ENCODE peak calls at places on chromosomes 4 and X, in eight cellular contexts. F is RPMI7951; N is T-cell; Q is COR-L47; U is Daoy; X is astrocyte; O is prostate gland; J is stimulated activated CD8-positive, alpha-beta memory T cell treated with anti-CD3 and anti-CD28 coated beads, Interleukin-15, amount 100 ng/mL, for 1 hour. G is an unnamed sample.

GRCh38 chr4:107685740-107686139 is 34.3 kb downstream of the PAPSS1 start:
- DNase-seq in N (no peak), J (no peak), U (no peak), O (no peak), Q (no peak), F (no peak), X (no peak), G (no peak)

GRCh38 chr4:152628128-152628527 is 51.7 kb downstream of the TMEM154 start:
- DNase-seq in X (peak; percentile 61), Q (no peak), U (no peak), N (no peak), J (no peak), O (no peak), F (no peak), G (no peak)

GRCh38 chr4:48141048-48141447 is 7.0 kb upstream of the TXK start:
- DNase-seq in N (no peak), Q (peak; percentile 33), X (peak; percentile 14), U (no peak), J (no peak), F (peak; percentile 44), O (no peak), G (peak; percentile 61)

GRCh38 chrX:140712413-140713173 is 3.0 kb downstream of the LINC00632 start:
- DNase-seq in O (peak; percentile 4), J (no peak), U (peak; percentile 64), X (peak; percentile 50), Q (no peak), N (peak; percentile 5), F (peak; percentile 41), G (no peak)

GRCh38 chrX:136147320-136147901 is at the start of gene FHL1:
- DNase-seq in N (peak; percentile 39), F (peak; percentile 52), U (peak; percentile 58), Q (peak; percentile 33), X (no peak), O (peak; percentile 22), J (no peak), G (peak; percentile 59)

GRCh38 chr4:1246111-1246881 is 2.6 kb downstream of the CTBP1 start:
- DNase-seq in F (no peak), J (no peak), Q (no peak), N (no peak), X (no peak), U (peak; percentile 4), O (no peak), G (no peak)

GRCh38 chrX:41824551-41824950 is 98.8 kb downstream of the CASK start:
- DNase-seq in F (peak; percentile 76), O (no peak), Q (no peak), X (peak; percentile 56), U (peak; percentile 45), N (no peak), J (no peak), G (no peak)

GRCh38 chr4:5027366-5027765 is 8.1 kb upstream of the CYTL1 start:
- DNase-seq in J (no peak), O (no peak), X (peak; percentile 51), N (no peak), U (peak; percentile 45), F (peak; percentile 80), Q (no peak), G (no peak)

GRCh38 chr4:182246401-182247205 is 3.4 kb downstream of the TENM3 start:
- DNase-seq in F (peak; percentile 61), N (no peak), O (peak; percentile 51), U (peak; percentile 70), Q (no peak), X (peak; percentile 76), J (no peak), G (no peak)

GRCh38 chr4:85591361-85592098 is 116.6 kb downstream of the ARHGAP24 start:
- DNase-seq in J (no peak), Q (no peak), F (no peak), N (no peak), U (no peak), O (no peak), X (no peak), G (no peak)

GRCh38 chr4:8837181-8837811 is 34.3 kb downstream of the HMX1 start:
- DNase-seq in F (no peak), U (no peak), J (no peak), O (no peak), X (no peak), N (no peak), Q (no peak), G (no peak)

GRCh38 chr4:156718226-156718625 is 253.4 kb downstream of the PDGFC start:
- DNase-seq in O (no peak), X (peak; percentile 10), J (no peak), Q (no peak), F (no peak), U (no peak), N (no peak), G (no peak)

GRCh38 chr4:7905461-7905915 is 34.2 kb downstream of the AFAP1 start:
- DNase-seq in Q (no peak), F (peak; percentile 75), N (no peak), O (no peak), J (no peak), U (no peak), X (peak; percentile 69), G (no peak)

GRCh38 chr4:147367841-147368385 is 113.0 kb upstream of the EDNRA start:
- DNase-seq in O (no peak), J (no peak), U (no peak), F (no peak), X (peak; percentile 49), Q (no peak), N (no peak), G (no peak)

GRCh38 chr4:8558080-8558960 is 21.9 kb upstream of the GPR78 start:
- DNase-seq in F (peak; percentile 69), O (no peak), J (no peak), Q (no peak), U (peak; percentile 32), N (no peak), X (peak; percentile 37), G (no peak)

GRCh38 chrX:21375795-21376069 is 1.5 kb downstream of the CNKSR2 start:
- DNase-seq in N (no peak), X (no peak), J (no peak), O (no peak), U (peak; percentile 4), F (no peak), Q (peak; percentile 25), G (peak; percentile 16)

GRCh38 chrX:11401966-11402365 is 108.8 kb downstream of the AMELX start:
- DNase-seq in Q (no peak), O (no peak), N (no peak), J (no peak), U (no peak), X (no peak), F (no peak), G (no peak)

GRCh38 chr4:155777971-155778710 is 19.3 kb downstream of the GUCY1B1 start:
- DNase-seq in U (no peak), F (no peak), O (peak; percentile 67), J (no peak), N (no peak), Q (no peak), X (peak; percentile 50), G (no peak)

GRCh38 chrX:118571829-118572228 is 76.2 kb downstream of the DOCK11 start:
- DNase-seq in X (no peak), U (no peak), N (no peak), Q (no peak), F (no peak), O (no peak), J (no peak), G (no peak)

GRCh38 chr4:40622913-40623312 is 6.8 kb downstream of the RBM47 start:
- DNase-seq in Q (no peak), U (peak; percentile 20), O (peak; percentile 70), N (no peak), J (no peak), F (no peak), X (no peak), G (no peak)

GRCh38 chr4:121256346-121256745 is 92.2 kb upstream of the TNIP3 start:
- DNase-seq in X (peak; percentile 94), Q (no peak), J (no peak), N (no peak), U (peak; percentile 71), F (peak; percentile 77), O (no peak), G (peak; percentile 17)

GRCh38 chr4:102640669-102641068 is 120.1 kb downstream of the MANBA start:
- DNase-seq in N (no peak), O (no peak), F (peak; percentile 48), Q (no peak), J (no peak), U (no peak), X (peak; percentile 72), G (no peak)

G was measured in naive thymus-derived CD4-positive, alpha-beta T cell.